ENCODE peak calls at places on chromosomes 1 and 21, in eight cellular contexts. H, J, G, N, I, U, V and E are unnamed samples.
A peak's percentile ranks its signal among the peaks of the same experiment; 100 is the strongest.

GRCh38 chr1:118993712-118994049 is 5.5 kb upstream of the TBX15 start:
- DNase-seq in N (no peak), U (no peak), G (no peak), H (no peak), I (no peak), J (no peak), V (no peak), E (no peak)

GRCh38 chr1:16420719-16421118 is 16.5 kb downstream of the SPATA21 start:
- DNase-seq in J (no peak), U (no peak), G (no peak), I (no peak), V (no peak), N (no peak), H (peak; percentile 78), E (no peak)

GRCh38 chr1:216216304-216216703 is 206.9 kb downstream of the USH2A start:
- DNase-seq in V (no peak), U (no peak), N (no peak), G (no peak), J (no peak), H (no peak), I (no peak), E (no peak)

GRCh38 chr1:15154480-15155036 is 1.0 kb downstream of the TMEM51 start:
- DNase-seq in H (no peak), G (peak; percentile 56), J (no peak), I (no peak), U (no peak), V (no peak), N (no peak), E (peak; percentile 59)

GRCh38 chr1:92957020-92957734 is 4.1 kb downstream of the DIPK1A start:
- DNase-seq in V (no peak), H (no peak), G (no peak), J (no peak), U (no peak), N (no peak), I (no peak), E (no peak)

GRCh38 chr1:232806071-232806510 is 875 bp downstream of the MAP10 start:
- DNase-seq in N (no peak), I (no peak), V (no peak), G (no peak), H (no peak), U (no peak), J (no peak), E (no peak)

GRCh38 chr1:151989131-151989868 is 4.4 kb downstream of the S100A10 start:
- DNase-seq in G (no peak), U (peak; percentile 99), V (no peak), H (no peak), N (peak; percentile 65), I (peak; percentile 56), J (no peak), E (peak; percentile 91)

GRCh38 chr1:156360534-156360933 is 8.5 kb upstream of the RHBG start:
- DNase-seq in J (no peak), V (no peak), I (no peak), N (no peak), U (no peak), G (no peak), H (no peak), E (no peak)

GRCh38 chr1:220818421-220819173 is 31.9 kb downstream of the MTARC1 start:
- DNase-seq in N (peak; percentile 75), G (no peak), H (no peak), V (no peak), J (no peak), U (peak; percentile 96), I (no peak), E (no peak)

GRCh38 chr1:72986591-72987290 is 704.4 kb upstream of the NEGR1 start:
- DNase-seq in U (no peak), J (no peak), N (no peak), V (no peak), I (no peak), G (no peak), H (no peak), E (no peak)

GRCh38 chr1:224262373-224263054 is 67.5 kb downstream of the NVL start:
- DNase-seq in J (no peak), H (no peak), U (no peak), G (no peak), N (no peak), I (no peak), V (no peak), E (no peak)

GRCh38 chr21:31198575-31198974 is 145.5 kb downstream of the TIAM1 start:
- DNase-seq in I (no peak), U (no peak), H (no peak), N (no peak), J (no peak), V (no peak), G (no peak), E (peak; percentile 38)

GRCh38 chr1:206716519-206717236 is 32.0 kb downstream of the MAPKAPK2 start:
- DNase-seq in U (peak; percentile 59), V (no peak), H (no peak), J (no peak), N (no peak), G (no peak), I (no peak), E (no peak)

GRCh38 chr1:53477626-53478025 is 18.4 kb downstream of the DMRTB1 start:
- DNase-seq in N (no peak), U (no peak), H (no peak), G (no peak), J (no peak), I (no peak), V (no peak), E (no peak)

GRCh38 chr1:225877570-225877969 is 4.6 kb downstream of the TMEM63A start:
- DNase-seq in H (peak; percentile 49), G (peak; percentile 72), J (no peak), V (peak; percentile 91), I (peak; percentile 26), U (peak; percentile 42), N (peak; percentile 72), E (no peak)

GRCh38 chr1:147080671-147081394 is 91.4 kb downstream of the PRKAB2 start:
- DNase-seq in N (no peak), G (peak; percentile 66), V (no peak), H (no peak), J (no peak), I (no peak), U (no peak), E (no peak)

GRCh38 chr21:41877901-41878830 is 978 bp downstream of the PRDM15 start:
- DNase-seq in G (peak; percentile 31), H (peak; percentile 28), U (no peak), J (no peak), N (no peak), I (no peak), V (no peak), E (peak; percentile 26)

GRCh38 chr1:41122851-41123518 is 101.5 kb upstream of the SLFNL1 start:
- DNase-seq in N (peak; percentile 61), U (peak; percentile 59), J (no peak), H (no peak), V (no peak), G (peak; percentile 15), I (no peak), E (peak; percentile 77)

GRCh38 chr1:65691152-65691900 is 101.4 kb upstream of the PDE4B start:
- DNase-seq in G (no peak), J (no peak), I (no peak), N (no peak), U (no peak), H (no peak), V (peak; percentile 67), E (no peak)

GRCh38 chr1:218717611-218718010 is 372.5 kb downstream of the TGFB2 start:
- DNase-seq in J (no peak), H (no peak), I (no peak), N (no peak), V (no peak), G (no peak), U (no peak), E (no peak)

GRCh38 chr1:221706191-221706590 is 35.7 kb downstream of the DUSP10 start:
- DNase-seq in G (no peak), U (no peak), H (no peak), N (no peak), J (no peak), I (no peak), V (no peak), E (no peak)